ENCODE peak calls at places on chromosomes 4 and X, in seven cellular contexts. G, Y, N, H, K, F and Q are unnamed samples.

GRCh38 chr4:150960079-150960478 is 55.0 kb downstream of the LRBA start:
- DNase-seq in G (no peak), Y (no peak), N (no peak), H (peak; percentile 40), K (peak; percentile 73), F (no peak), Q (peak; percentile 37)

GRCh38 chrX:136028383-136028984 is 43.2 kb downstream of the SLC9A6 start:
- DNase-seq in G (peak; percentile 18), Y (no peak), N (no peak), H (peak; percentile 74), K (peak; percentile 41), F (no peak), Q (peak; percentile 74)

GRCh38 chrX:103656623-103657022 is 27.8 kb downstream of the TCEAL1 start:
- DNase-seq in G (no peak), Y (no peak), N (no peak), H (peak; percentile 71), K (no peak), F (peak; percentile 47), Q (peak; percentile 83)

GRCh38 chr4:108619372-108620100 is 840 bp upstream of the RPL34 start:
- DNase-seq in G (no peak), Y (no peak), N (no peak), H (no peak), K (no peak), F (no peak), Q (no peak)

GRCh38 chr4:158722291-158722916 is 792 bp downstream of the PPID start:
- DNase-seq in G (peak; percentile 23), Y (peak; percentile 26), N (no peak), H (peak; percentile 55), K (peak; percentile 73), F (no peak), Q (peak; percentile 48)

GRCh38 chr4:17561195-17561909 is 15.6 kb upstream of the LAP3 start:
- DNase-seq in G (no peak), Y (no peak), N (no peak), H (no peak), K (no peak), F (peak; percentile 51), Q (peak; percentile 79)

GRCh38 chr4:102299708-102300107 is 45.6 kb downstream of the SLC39A8 start:
- DNase-seq in G (peak; percentile 38), Y (peak; percentile 73), N (peak; percentile 53), H (peak; percentile 55), K (peak; percentile 96), F (peak; percentile 39), Q (peak; percentile 11)

GRCh38 chr4:128787509-128788311 is 21.8 kb upstream of the JADE1 start:
- DNase-seq in G (no peak), Y (no peak), N (no peak), H (no peak), K (no peak), F (no peak), Q (peak; percentile 74)

GRCh38 chrX:40207626-40208025 is 109.9 kb upstream of the BCOR start:
- DNase-seq in G (no peak), Y (no peak), N (no peak), H (no peak), K (no peak), F (no peak), Q (peak; percentile 19)

GRCh38 chrX:78710146-78710545 is 37.4 kb upstream of the LPAR4 start:
- DNase-seq in G (no peak), Y (no peak), N (no peak), H (peak; percentile 2), K (no peak), F (no peak), Q (peak; percentile 16)

GRCh38 chr4:25970241-25970675 is 56.2 kb downstream of the SMIM20 start:
- DNase-seq in G (no peak), Y (no peak), N (no peak), H (peak; percentile 10), K (peak; percentile 47), F (no peak), Q (no peak)

GRCh38 chr4:78612398-78613005 is 60.9 kb downstream of the ANXA3 start:
- DNase-seq in G (no peak), Y (no peak), N (no peak), H (peak; percentile 56), K (peak; percentile 25), F (no peak), Q (peak; percentile 61)

GRCh38 chr4:97759785-97760184 is 383.5 kb downstream of the STPG2 start:
- DNase-seq in G (no peak), Y (no peak), N (no peak), H (no peak), K (no peak), F (no peak), Q (no peak)
- H2BK5ac ChIP-seq in G (no peak overlapping the region), Y (no peak overlapping the region), N (no peak overlapping the region), H (no peak overlapping the region), K (no peak overlapping the region), F (no peak overlapping the region), Q (no peak overlapping the region)

DNA sequence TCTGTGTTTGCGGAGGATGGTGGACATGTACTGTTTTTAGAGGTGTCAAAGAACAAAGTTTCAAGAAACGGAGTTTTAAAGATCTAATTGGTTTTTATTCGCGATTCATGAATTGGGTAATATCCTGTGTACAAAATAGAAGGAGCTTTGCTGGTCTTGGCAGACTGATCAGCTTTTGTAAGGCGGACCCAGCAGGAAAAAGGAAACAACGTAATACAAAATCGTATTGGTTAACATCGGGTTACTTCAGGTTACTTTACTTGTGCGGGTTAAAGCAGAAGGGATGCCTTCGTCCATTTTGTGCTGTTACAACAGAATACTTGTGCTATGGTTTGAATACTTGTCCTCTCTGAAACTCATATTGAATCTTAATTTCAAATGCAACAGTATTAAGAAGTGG is 11.4 kb upstream of the NYX start:
- DNase-seq in G (no peak), Y (no peak), N (no peak), H (no peak), K (no peak), F (no peak), Q (no peak)
- H2BK120ac ChIP-seq in G (no peak overlapping the region), Y (no peak overlapping the region), N (no peak overlapping the region), H (no peak overlapping the region), K (no peak overlapping the region), F (no peak overlapping the region), Q (no peak overlapping the region)

DNA sequence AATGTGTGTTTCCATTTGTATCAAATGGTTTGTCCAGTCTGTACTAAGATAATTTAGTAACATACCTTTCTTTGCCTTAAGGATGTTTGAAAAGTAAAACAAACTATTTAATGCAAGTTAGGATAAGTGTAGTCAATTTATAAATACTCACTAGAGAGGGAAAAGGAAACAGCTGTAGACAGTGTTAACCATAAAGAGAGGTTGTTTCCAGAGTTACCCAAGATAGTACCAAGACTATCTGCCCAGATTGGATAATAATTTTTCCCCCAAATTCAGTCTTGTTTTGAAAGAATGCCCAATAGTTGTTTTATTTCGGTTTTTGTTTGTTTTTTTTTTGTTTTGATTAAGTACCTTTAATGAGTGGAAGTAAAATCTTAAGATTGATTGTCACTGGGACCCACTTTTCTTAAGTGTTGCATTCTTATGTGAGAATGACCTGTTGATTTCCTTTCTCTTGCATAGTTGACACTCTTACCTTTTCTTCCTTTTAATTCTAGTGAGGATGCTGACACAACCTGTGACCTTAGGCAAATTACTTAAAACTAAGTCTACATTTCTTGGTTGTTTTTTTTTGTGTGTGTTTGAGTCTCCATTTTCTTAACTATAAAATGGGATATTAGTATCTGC is 12.8 kb downstream of the AFF1 start:
- DNase-seq in G (no peak), Y (no peak), N (no peak), H (peak; percentile 49), K (no peak), F (no peak), Q (no peak)
- H2BK5ac ChIP-seq in G (no peak overlapping the region), Y (no peak overlapping the region), N (peak overlapping the region; percentile 85), H (no peak overlapping the region), K (no peak overlapping the region), F (no peak overlapping the region), Q (no peak overlapping the region)

DNA sequence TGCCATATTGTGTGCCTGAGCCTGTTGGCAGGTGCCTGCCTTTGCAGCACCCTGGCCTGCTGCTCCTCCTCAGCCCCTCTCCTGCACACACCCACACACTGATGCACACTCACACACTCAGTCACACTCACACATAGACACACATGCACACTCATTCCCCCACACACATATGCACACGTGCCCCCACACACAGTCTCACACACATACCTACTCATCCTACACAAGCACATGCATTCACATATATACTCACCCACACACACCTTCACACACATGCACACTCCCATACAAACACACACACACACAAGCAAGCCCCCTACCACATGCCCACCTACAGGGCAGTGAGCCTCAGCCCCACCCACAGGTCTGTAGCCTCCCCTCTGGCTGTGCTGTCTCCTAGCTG is 245.0 kb downstream of the EVC2 start:
- DNase-seq in G (no peak), Y (no peak), N (no peak), H (no peak), K (no peak), F (no peak), Q (no peak)
- H2BK120ac ChIP-seq in G (no peak overlapping the region), Y (no peak overlapping the region), N (no peak overlapping the region), H (no peak overlapping the region), K (no peak overlapping the region), F (no peak overlapping the region), Q (no peak overlapping the region)

DNA sequence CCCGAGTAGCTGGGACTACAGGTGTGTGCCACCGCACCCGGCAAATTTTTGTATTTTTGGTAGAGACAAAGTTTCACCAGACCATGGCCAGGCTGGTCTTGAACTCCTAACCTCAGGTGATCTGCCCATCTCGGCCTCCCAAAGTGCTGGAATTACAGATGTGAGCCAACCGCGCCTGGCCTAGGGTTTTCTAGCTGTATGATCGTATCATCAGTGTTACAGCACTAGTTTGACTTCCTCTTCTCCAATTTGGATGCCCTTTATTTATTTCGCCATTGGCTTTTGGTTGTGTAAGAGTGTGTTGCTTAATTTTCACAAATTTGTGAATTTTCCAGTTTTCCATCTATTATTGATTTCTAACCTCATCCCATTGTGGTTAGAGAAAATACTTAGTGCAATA is 5.2 kb downstream of the TKTL1 start:
- DNase-seq in G (no peak), Y (no peak), N (no peak), H (no peak), K (no peak), F (no peak), Q (no peak)
- H2BK5ac ChIP-seq in G (no peak overlapping the region), Y (no peak overlapping the region), N (no peak overlapping the region), H (no peak overlapping the region), K (no peak overlapping the region), F (no peak overlapping the region), Q (no peak overlapping the region)

GRCh38 chr4:156623376-156623775 is 348.2 kb downstream of the PDGFC start:
- DNase-seq in G (no peak), Y (no peak), N (no peak), H (no peak), K (no peak), F (no peak), Q (no peak)
- H2BK120ac ChIP-seq in G (no peak overlapping the region), Y (no peak overlapping the region), N (no peak overlapping the region), H (no peak overlapping the region), K (no peak overlapping the region), F (peak overlapping the region; percentile 60), Q (no peak overlapping the region)

GRCh38 chrX:53049127-53049517 is 533 bp downstream of the GPR173 start:
- DNase-seq in G (no peak), Y (no peak), N (no peak), H (no peak), K (no peak), F (no peak), Q (no peak)
- H2BK5ac ChIP-seq in G (peak overlapping the region; percentile 66), Y (no peak overlapping the region), N (no peak overlapping the region), H (no peak overlapping the region), K (no peak overlapping the region), F (no peak overlapping the region), Q (no peak overlapping the region)